ENCODE peak calls at places on chromosomes 12 and 14, in eight cellular contexts. One of them, this sample, is unnamed.

GRCh38 chr12:63301311-63301710 is 150.3 kb upstream of the AVPR1A start:
- DNase-seq in CD8-positive, alpha-beta memory T cell: no peak
- DNase-seq in stomach: no peak
- DNase-seq in stimulated activated CD4-positive, alpha-beta T cell treated with anti-CD3 and anti-CD28 coated beads, Interleukin-4, amount 100 ng/mL, for 24 hours: no peak
- DNase-seq in hepatic stellate cell: no peak
- DNase-seq in activated naive CD4-positive, alpha-beta T cell treated with Interleukin-2 at 50 U/mL for 16 hours: no peak
- DNase-seq in GM12892: no peak
- DNase-seq in NB4: no peak
- DNase-seq in this sample: no peak

GRCh38 chr12:45473636-45474035 is 255.9 kb upstream of the ARID2 start:
- DNase-seq in activated naive CD4-positive, alpha-beta T cell treated with Interleukin-2 at 50 U/mL for 16 hours: no peak
- DNase-seq in NB4: no peak
- DNase-seq in stimulated activated CD4-positive, alpha-beta T cell treated with anti-CD3 and anti-CD28 coated beads, Interleukin-4, amount 100 ng/mL, for 24 hours: no peak
- DNase-seq in hepatic stellate cell: no peak
- DNase-seq in CD8-positive, alpha-beta memory T cell: no peak
- DNase-seq in GM12892: no peak
- DNase-seq in stomach: no peak
- DNase-seq in this sample: no peak

GRCh38 chr14:51939727-51940126 is 49.6 kb upstream of the RTRAF start:
- DNase-seq in hepatic stellate cell: no peak
- DNase-seq in GM12892: no peak
- DNase-seq in NB4: no peak
- DNase-seq in stimulated activated CD4-positive, alpha-beta T cell treated with anti-CD3 and anti-CD28 coated beads, Interleukin-4, amount 100 ng/mL, for 24 hours: no peak
- DNase-seq in activated naive CD4-positive, alpha-beta T cell treated with Interleukin-2 at 50 U/mL for 16 hours: no peak
- DNase-seq in CD8-positive, alpha-beta memory T cell: no peak
- DNase-seq in stomach: no peak
- DNase-seq in this sample: no peak

GRCh38 chr12:64175254-64175945 is 46.7 kb downstream of the KICS2 start:
- DNase-seq in stomach: no peak
- DNase-seq in GM12892: no peak
- DNase-seq in stimulated activated CD4-positive, alpha-beta T cell treated with anti-CD3 and anti-CD28 coated beads, Interleukin-4, amount 100 ng/mL, for 24 hours: no peak
- DNase-seq in activated naive CD4-positive, alpha-beta T cell treated with Interleukin-2 at 50 U/mL for 16 hours: no peak
- DNase-seq in NB4: peak; percentile 33
- DNase-seq in CD8-positive, alpha-beta memory T cell: no peak
- DNase-seq in hepatic stellate cell: no peak
- DNase-seq in this sample: no peak

GRCh38 chr12:53338916-53339315 is 2.8 kb upstream of the SP7 start:
- DNase-seq in GM12892: no peak
- DNase-seq in CD8-positive, alpha-beta memory T cell: no peak
- DNase-seq in stomach: no peak
- DNase-seq in NB4: no peak
- DNase-seq in activated naive CD4-positive, alpha-beta T cell treated with Interleukin-2 at 50 U/mL for 16 hours: no peak
- DNase-seq in stimulated activated CD4-positive, alpha-beta T cell treated with anti-CD3 and anti-CD28 coated beads, Interleukin-4, amount 100 ng/mL, for 24 hours: no peak
- DNase-seq in hepatic stellate cell: no peak
- DNase-seq in this sample: no peak

GRCh38 chr12:90974286-90974685 is 19.3 kb upstream of the CCER1 start:
- DNase-seq in stimulated activated CD4-positive, alpha-beta T cell treated with anti-CD3 and anti-CD28 coated beads, Interleukin-4, amount 100 ng/mL, for 24 hours: no peak
- DNase-seq in NB4: no peak
- DNase-seq in GM12892: no peak
- DNase-seq in activated naive CD4-positive, alpha-beta T cell treated with Interleukin-2 at 50 U/mL for 16 hours: no peak
- DNase-seq in stomach: no peak
- DNase-seq in hepatic stellate cell: no peak
- DNase-seq in CD8-positive, alpha-beta memory T cell: no peak
- DNase-seq in this sample: no peak

GRCh38 chr12:112121780-112122565 is 3.4 kb upstream of the TRAFD1 start:
- DNase-seq in CD8-positive, alpha-beta memory T cell: no peak
- DNase-seq in hepatic stellate cell: peak; percentile 65
- DNase-seq in stimulated activated CD4-positive, alpha-beta T cell treated with anti-CD3 and anti-CD28 coated beads, Interleukin-4, amount 100 ng/mL, for 24 hours: no peak
- DNase-seq in stomach: peak; percentile 60
- DNase-seq in NB4: no peak
- DNase-seq in activated naive CD4-positive, alpha-beta T cell treated with Interleukin-2 at 50 U/mL for 16 hours: no peak
- DNase-seq in GM12892: no peak
- DNase-seq in this sample: no peak

GRCh38 chr14:62914025-62914424 is 131.2 kb downstream of the KCNH5 start:
- DNase-seq in stomach: no peak
- DNase-seq in NB4: no peak
- DNase-seq in stimulated activated CD4-positive, alpha-beta T cell treated with anti-CD3 and anti-CD28 coated beads, Interleukin-4, amount 100 ng/mL, for 24 hours: no peak
- DNase-seq in CD8-positive, alpha-beta memory T cell: no peak
- DNase-seq in GM12892: no peak
- DNase-seq in activated naive CD4-positive, alpha-beta T cell treated with Interleukin-2 at 50 U/mL for 16 hours: no peak
- DNase-seq in hepatic stellate cell: peak; percentile 4
- DNase-seq in this sample: no peak

GRCh38 chr12:84994436-84994835 is 41.6 kb downstream of the TSPAN19 start:
- DNase-seq in CD8-positive, alpha-beta memory T cell: no peak
- DNase-seq in GM12892: no peak
- DNase-seq in activated naive CD4-positive, alpha-beta T cell treated with Interleukin-2 at 50 U/mL for 16 hours: no peak
- DNase-seq in stomach: no peak
- DNase-seq in hepatic stellate cell: no peak
- DNase-seq in stimulated activated CD4-positive, alpha-beta T cell treated with anti-CD3 and anti-CD28 coated beads, Interleukin-4, amount 100 ng/mL, for 24 hours: no peak
- DNase-seq in NB4: no peak
- DNase-seq in this sample: no peak

GRCh38 chr12:47636908-47637780 is 68.7 kb downstream of the RPAP3 start:
- DNase-seq in stimulated activated CD4-positive, alpha-beta T cell treated with anti-CD3 and anti-CD28 coated beads, Interleukin-4, amount 100 ng/mL, for 24 hours: peak; percentile 45
- DNase-seq in GM12892: no peak
- DNase-seq in NB4: peak; percentile 39
- DNase-seq in activated naive CD4-positive, alpha-beta T cell treated with Interleukin-2 at 50 U/mL for 16 hours: peak; percentile 44
- DNase-seq in CD8-positive, alpha-beta memory T cell: peak; percentile 17
- DNase-seq in stomach: peak; percentile 31
- DNase-seq in hepatic stellate cell: no peak
- DNase-seq in this sample: peak; percentile 21

GRCh38 chr12:30440826-30441602 is 254.7 kb downstream of the IPO8 start:
- DNase-seq in stimulated activated CD4-positive, alpha-beta T cell treated with anti-CD3 and anti-CD28 coated beads, Interleukin-4, amount 100 ng/mL, for 24 hours: no peak
- DNase-seq in CD8-positive, alpha-beta memory T cell: no peak
- DNase-seq in GM12892: no peak
- DNase-seq in hepatic stellate cell: peak; percentile 10
- DNase-seq in activated naive CD4-positive, alpha-beta T cell treated with Interleukin-2 at 50 U/mL for 16 hours: no peak
- DNase-seq in stomach: no peak
- DNase-seq in NB4: peak; percentile 34
- DNase-seq in this sample: no peak

GRCh38 chr12:79590751-79591150 is 100.0 kb downstream of the PAWR start:
- DNase-seq in CD8-positive, alpha-beta memory T cell: no peak
- DNase-seq in stomach: no peak
- DNase-seq in NB4: no peak
- DNase-seq in stimulated activated CD4-positive, alpha-beta T cell treated with anti-CD3 and anti-CD28 coated beads, Interleukin-4, amount 100 ng/mL, for 24 hours: no peak
- DNase-seq in GM12892: no peak
- DNase-seq in hepatic stellate cell: no peak
- DNase-seq in activated naive CD4-positive, alpha-beta T cell treated with Interleukin-2 at 50 U/mL for 16 hours: no peak
- DNase-seq in this sample: no peak

GRCh38 chr12:131494741-131495524 is 216.0 kb upstream of the SFSWAP start:
- DNase-seq in stomach: no peak
- DNase-seq in CD8-positive, alpha-beta memory T cell: no peak
- DNase-seq in hepatic stellate cell: no peak
- DNase-seq in stimulated activated CD4-positive, alpha-beta T cell treated with anti-CD3 and anti-CD28 coated beads, Interleukin-4, amount 100 ng/mL, for 24 hours: no peak
- DNase-seq in activated naive CD4-positive, alpha-beta T cell treated with Interleukin-2 at 50 U/mL for 16 hours: no peak
- DNase-seq in GM12892: no peak
- DNase-seq in NB4: no peak
- DNase-seq in this sample: no peak

GRCh38 chr14:55721353-55721752 is 141.3 kb downstream of the KTN1 start:
- DNase-seq in CD8-positive, alpha-beta memory T cell: no peak
- DNase-seq in GM12892: no peak
- DNase-seq in stimulated activated CD4-positive, alpha-beta T cell treated with anti-CD3 and anti-CD28 coated beads, Interleukin-4, amount 100 ng/mL, for 24 hours: no peak
- DNase-seq in NB4: peak; percentile 59
- DNase-seq in stomach: no peak
- DNase-seq in activated naive CD4-positive, alpha-beta T cell treated with Interleukin-2 at 50 U/mL for 16 hours: no peak
- DNase-seq in hepatic stellate cell: peak; percentile 41
- DNase-seq in this sample: no peak

GRCh38 chr14:99667045-99667444 is 17.1 kb upstream of the CYP46A1 start:
- DNase-seq in CD8-positive, alpha-beta memory T cell: no peak
- DNase-seq in activated naive CD4-positive, alpha-beta T cell treated with Interleukin-2 at 50 U/mL for 16 hours: no peak
- DNase-seq in GM12892: no peak
- DNase-seq in NB4: no peak
- DNase-seq in stimulated activated CD4-positive, alpha-beta T cell treated with anti-CD3 and anti-CD28 coated beads, Interleukin-4, amount 100 ng/mL, for 24 hours: no peak
- DNase-seq in stomach: no peak
- DNase-seq in hepatic stellate cell: no peak
- DNase-seq in this sample: no peak

GRCh38 chr14:95440951-95441350 is 75.5 kb downstream of the SYNE3 start:
- DNase-seq in activated naive CD4-positive, alpha-beta T cell treated with Interleukin-2 at 50 U/mL for 16 hours: no peak
- DNase-seq in CD8-positive, alpha-beta memory T cell: no peak
- DNase-seq in GM12892: no peak
- DNase-seq in NB4: no peak
- DNase-seq in stimulated activated CD4-positive, alpha-beta T cell treated with anti-CD3 and anti-CD28 coated beads, Interleukin-4, amount 100 ng/mL, for 24 hours: no peak
- DNase-seq in stomach: no peak
- DNase-seq in hepatic stellate cell: no peak
- DNase-seq in this sample: no peak

GRCh38 chr12:109753959-109754358 is 40.3 kb downstream of the FAM222A start:
- DNase-seq in stimulated activated CD4-positive, alpha-beta T cell treated with anti-CD3 and anti-CD28 coated beads, Interleukin-4, amount 100 ng/mL, for 24 hours: no peak
- DNase-seq in stomach: peak; percentile 16
- DNase-seq in hepatic stellate cell: no peak
- DNase-seq in GM12892: no peak
- DNase-seq in CD8-positive, alpha-beta memory T cell: no peak
- DNase-seq in activated naive CD4-positive, alpha-beta T cell treated with Interleukin-2 at 50 U/mL for 16 hours: no peak
- DNase-seq in NB4: no peak
- DNase-seq in this sample: no peak

GRCh38 chr12:116150001-116150400 is 127.5 kb downstream of the MED13L start:
- DNase-seq in hepatic stellate cell: no peak
- DNase-seq in NB4: no peak
- DNase-seq in stomach: no peak
- DNase-seq in GM12892: no peak
- DNase-seq in stimulated activated CD4-positive, alpha-beta T cell treated with anti-CD3 and anti-CD28 coated beads, Interleukin-4, amount 100 ng/mL, for 24 hours: no peak
- DNase-seq in activated naive CD4-positive, alpha-beta T cell treated with Interleukin-2 at 50 U/mL for 16 hours: no peak
- DNase-seq in CD8-positive, alpha-beta memory T cell: no peak
- DNase-seq in this sample: no peak

GRCh38 chr12:68306564-68306963 is 25.6 kb downstream of the MDM1 start:
- DNase-seq in hepatic stellate cell: no peak
- DNase-seq in activated naive CD4-positive, alpha-beta T cell treated with Interleukin-2 at 50 U/mL for 16 hours: no peak
- DNase-seq in GM12892: no peak
- DNase-seq in CD8-positive, alpha-beta memory T cell: no peak
- DNase-seq in stimulated activated CD4-positive, alpha-beta T cell treated with anti-CD3 and anti-CD28 coated beads, Interleukin-4, amount 100 ng/mL, for 24 hours: no peak
- DNase-seq in NB4: no peak
- DNase-seq in stomach: no peak
- DNase-seq in this sample: no peak

GRCh38 chr12:57726151-57726883 is 12.2 kb downstream of the AGAP2 start:
- DNase-seq in activated naive CD4-positive, alpha-beta T cell treated with Interleukin-2 at 50 U/mL for 16 hours: peak; percentile 14
- DNase-seq in CD8-positive, alpha-beta memory T cell: peak; percentile 18
- DNase-seq in stimulated activated CD4-positive, alpha-beta T cell treated with anti-CD3 and anti-CD28 coated beads, Interleukin-4, amount 100 ng/mL, for 24 hours: no peak
- DNase-seq in stomach: peak; percentile 74
- DNase-seq in hepatic stellate cell: peak; percentile 97
- DNase-seq in GM12892: peak; percentile 14
- DNase-seq in NB4: no peak
- DNase-seq in this sample: no peak

GRCh38 chr12:124681779-124682391 is 114.5 kb upstream of the NCOR2 start:
- DNase-seq in hepatic stellate cell: peak; percentile 59
- DNase-seq in NB4: no peak
- DNase-seq in stimulated activated CD4-positive, alpha-beta T cell treated with anti-CD3 and anti-CD28 coated beads, Interleukin-4, amount 100 ng/mL, for 24 hours: no peak
- DNase-seq in activated naive CD4-positive, alpha-beta T cell treated with Interleukin-2 at 50 U/mL for 16 hours: no peak
- DNase-seq in stomach: no peak
- DNase-seq in CD8-positive, alpha-beta memory T cell: no peak
- DNase-seq in GM12892: no peak
- DNase-seq in this sample: no peak

GRCh38 chr14:92523752-92524151 is 10.2 kb downstream of the RIN3 start:
- DNase-seq in NB4: no peak
- DNase-seq in stomach: no peak
- DNase-seq in CD8-positive, alpha-beta memory T cell: no peak
- DNase-seq in activated naive CD4-positive, alpha-beta T cell treated with Interleukin-2 at 50 U/mL for 16 hours: no peak
- DNase-seq in GM12892: no peak
- DNase-seq in hepatic stellate cell: no peak
- DNase-seq in stimulated activated CD4-positive, alpha-beta T cell treated with anti-CD3 and anti-CD28 coated beads, Interleukin-4, amount 100 ng/mL, for 24 hours: no peak
- DNase-seq in this sample: no peak

GRCh38 chr14:73717998-73718741 is 4.0 kb upstream of the PNMA1 start:
- DNase-seq in hepatic stellate cell: no peak
- DNase-seq in NB4: no peak
- DNase-seq in stomach: no peak
- DNase-seq in activated naive CD4-positive, alpha-beta T cell treated with Interleukin-2 at 50 U/mL for 16 hours: no peak
- DNase-seq in GM12892: no peak
- DNase-seq in stimulated activated CD4-positive, alpha-beta T cell treated with anti-CD3 and anti-CD28 coated beads, Interleukin-4, amount 100 ng/mL, for 24 hours: no peak
- DNase-seq in CD8-positive, alpha-beta memory T cell: no peak
- DNase-seq in this sample: no peak

GRCh38 chr12:120117961-120118709 is 1.6 kb upstream of the RAB35 start:
- DNase-seq in NB4: no peak
- DNase-seq in hepatic stellate cell: peak; percentile 61
- DNase-seq in activated naive CD4-positive, alpha-beta T cell treated with Interleukin-2 at 50 U/mL for 16 hours: no peak
- DNase-seq in stomach: no peak
- DNase-seq in GM12892: no peak
- DNase-seq in stimulated activated CD4-positive, alpha-beta T cell treated with anti-CD3 and anti-CD28 coated beads, Interleukin-4, amount 100 ng/mL, for 24 hours: no peak
- DNase-seq in CD8-positive, alpha-beta memory T cell: no peak
- DNase-seq in this sample: no peak

GRCh38 chr14:80586116-80586515 is 355.4 kb downstream of the CEP128 start:
- DNase-seq in CD8-positive, alpha-beta memory T cell: no peak
- DNase-seq in stomach: no peak
- DNase-seq in NB4: no peak
- DNase-seq in GM12892: no peak
- DNase-seq in stimulated activated CD4-positive, alpha-beta T cell treated with anti-CD3 and anti-CD28 coated beads, Interleukin-4, amount 100 ng/mL, for 24 hours: no peak
- DNase-seq in activated naive CD4-positive, alpha-beta T cell treated with Interleukin-2 at 50 U/mL for 16 hours: no peak
- DNase-seq in hepatic stellate cell: no peak
- DNase-seq in this sample: no peak

GRCh38 chr14:99552572-99553216 is 51.3 kb downstream of the CCDC85C start:
- DNase-seq in hepatic stellate cell: no peak
- DNase-seq in stimulated activated CD4-positive, alpha-beta T cell treated with anti-CD3 and anti-CD28 coated beads, Interleukin-4, amount 100 ng/mL, for 24 hours: no peak
- DNase-seq in NB4: no peak
- DNase-seq in activated naive CD4-positive, alpha-beta T cell treated with Interleukin-2 at 50 U/mL for 16 hours: no peak
- DNase-seq in CD8-positive, alpha-beta memory T cell: no peak
- DNase-seq in stomach: peak; percentile 90
- DNase-seq in GM12892: no peak
- DNase-seq in this sample: no peak

GRCh38 chr12:7060353-7060954 is at the start of gene C1S:
- DNase-seq in GM12892: no peak
- DNase-seq in hepatic stellate cell: peak; percentile 95
- DNase-seq in stomach: peak; percentile 39
- DNase-seq in CD8-positive, alpha-beta memory T cell: no peak
- DNase-seq in activated naive CD4-positive, alpha-beta T cell treated with Interleukin-2 at 50 U/mL for 16 hours: no peak
- DNase-seq in NB4: no peak
- DNase-seq in stimulated activated CD4-positive, alpha-beta T cell treated with anti-CD3 and anti-CD28 coated beads, Interleukin-4, amount 100 ng/mL, for 24 hours: no peak
- DNase-seq in this sample: no peak

GRCh38 chr12:2156333-2156732 is 103.5 kb downstream of the CACNA1C start:
- DNase-seq in stomach: no peak
- DNase-seq in hepatic stellate cell: no peak
- DNase-seq in activated naive CD4-positive, alpha-beta T cell treated with Interleukin-2 at 50 U/mL for 16 hours: no peak
- DNase-seq in GM12892: no peak
- DNase-seq in NB4: no peak
- DNase-seq in stimulated activated CD4-positive, alpha-beta T cell treated with anti-CD3 and anti-CD28 coated beads, Interleukin-4, amount 100 ng/mL, for 24 hours: no peak
- DNase-seq in CD8-positive, alpha-beta memory T cell: no peak
- DNase-seq in this sample: no peak

GRCh38 chr12:8860165-8860961 is 37.9 kb downstream of the A2ML1 start:
- DNase-seq in stimulated activated CD4-positive, alpha-beta T cell treated with anti-CD3 and anti-CD28 coated beads, Interleukin-4, amount 100 ng/mL, for 24 hours: peak; percentile 23
- DNase-seq in CD8-positive, alpha-beta memory T cell: peak; percentile 21
- DNase-seq in activated naive CD4-positive, alpha-beta T cell treated with Interleukin-2 at 50 U/mL for 16 hours: peak; percentile 20
- DNase-seq in stomach: peak; percentile 34
- DNase-seq in hepatic stellate cell: peak; percentile 38
- DNase-seq in GM12892: peak; percentile 21
- DNase-seq in NB4: peak; percentile 55
- DNase-seq in this sample: no peak